ENCODE peak calls at places on chromosomes 3 and 15, in ten cellular contexts. P is activated CD8-positive, alpha-beta memory T cell treated with anti-CD3 and anti-CD28 coated beads for 4 hours; I is right cardiac atrium; O is activated T-cell treated with anti-CD3 and anti-CD28 coated beads for 1 hour; S is HL-60; E is iris pigment epithelial cell; R is anterior cingulate cortex; L is HS-5; G is AG04450; N is thyroid gland. X is an unnamed sample.

GRCh38 chr15:59371458-59372351 is 966 bp downstream of the MYO1E start:
- DNase-seq in P (no peak), I (peak), O (no peak), S (no peak), E (no peak), R (no peak), L (no peak), G (no peak), N (peak), X (peak)

GRCh38 chr3:139108253-139108969 is 63.7 kb upstream of the PRR23C start:
- DNase-seq in P (no peak), I (no peak), O (no peak), S (no peak), E (no peak), R (no peak), L (no peak), G (no peak), N (no peak), X (no peak)

GRCh38 chr15:48720646-48721045 is 75.1 kb upstream of the FBN1 start:
- DNase-seq in P (no peak), I (no peak), O (no peak), S (peak), E (peak), R (no peak), L (no peak), G (no peak), N (no peak), X (no peak)

GRCh38 chr3:114867359-114867758 is 279.7 kb downstream of the ZBTB20 start:
- DNase-seq in P (no peak), I (no peak), O (no peak), S (no peak), E (no peak), R (no peak), L (no peak), G (no peak), N (no peak), X (no peak)

GRCh38 chr3:45516829-45517228 is 77.7 kb upstream of the LIMD1 start:
- DNase-seq in P (no peak), I (no peak), O (no peak), S (no peak), E (peak), R (no peak), L (no peak), G (peak), N (no peak), X (no peak)

GRCh38 chr3:181705081-181705480 is 6.6 kb upstream of the SOX2 start:
- DNase-seq in P (no peak), I (no peak), O (no peak), S (no peak), E (no peak), R (no peak), L (no peak), G (no peak), N (no peak), X (no peak)

GRCh38 chr15:82043726-82044372 is 2.0 kb downstream of the MEX3B start:
- DNase-seq in P (no peak), I (peak), O (no peak), S (no peak), E (peak), R (no peak), L (no peak), G (no peak), N (no peak), X (no peak)

GRCh38 chr3:16513141-16514020 is at the start of gene RFTN1:
- DNase-seq in P (peak), I (peak), O (peak), S (peak), E (peak), R (no peak), L (no peak), G (peak), N (peak), X (peak)

GRCh38 chr3:72960812-72961518 is 35.6 kb upstream of the PPP4R2 start:
- DNase-seq in P (no peak), I (peak), O (no peak), S (peak), E (peak), R (no peak), L (no peak), G (peak), N (peak), X (no peak)

X was measured in stimulated activated naive CD8-positive, alpha-beta T cell treated with anti-CD3 and anti-CD28 coated beads, Interleukin-15, Interleukin-2, amounts not matched to agents 100 U/mL and 50 U/mL, for 24 hours.